ENCODE peak calls at places on chromosome 13, in four cellular contexts. One of them, this sample, is unnamed.
A peak's percentile ranks its signal among the peaks of the same experiment; 100 is the strongest.

GRCh38 chr13:37277435-37278144 is 172.1 kb upstream of the CSNK1A1L start:
- DNase-seq in HCT116: no peak
- DNase-seq in fibroblast of lung: no peak
- DNase-seq in H9: no peak
- DNase-seq in this sample: no peak

GRCh38 chr13:32881074-32881791 is 135.0 kb upstream of the KL start:
- DNase-seq in HCT116: no peak
- DNase-seq in fibroblast of lung: peak; percentile 77
- DNase-seq in H9: no peak
- DNase-seq in this sample: no peak

GRCh38 chr13:52003551-52003950 is 7.7 kb downstream of the ATP7B start:
- DNase-seq in HCT116: no peak
- DNase-seq in fibroblast of lung: no peak
- DNase-seq in H9: peak; percentile 56
- DNase-seq in this sample: no peak

GRCh38 chr13:105412171-105412570 is 1123.3 kb downstream of the EFNB2 start:
- DNase-seq in HCT116: no peak
- DNase-seq in fibroblast of lung: no peak
- DNase-seq in H9: no peak
- DNase-seq in this sample: no peak

GRCh38 chr13:109779074-109779473 is 7.3 kb downstream of the IRS2 start:
- DNase-seq in HCT116: no peak
- DNase-seq in fibroblast of lung: no peak
- DNase-seq in H9: no peak
- DNase-seq in this sample: peak; percentile 87

GRCh38 chr13:21458457-21458815 is 667 bp downstream of the ZDHHC20 start:
- DNase-seq in HCT116: no peak
- DNase-seq in fibroblast of lung: no peak
- DNase-seq in H9: peak; percentile 66
- DNase-seq in this sample: peak; percentile 63

GRCh38 chr13:103067751-103068563 is 1.7 kb upstream of the SLC10A2 start:
- DNase-seq in HCT116: no peak
- DNase-seq in fibroblast of lung: no peak
- DNase-seq in H9: peak; percentile 87
- DNase-seq in this sample: no peak

GRCh38 chr13:94617389-94618000 is 15.8 kb downstream of the GPR180 start:
- DNase-seq in HCT116: no peak
- DNase-seq in fibroblast of lung: peak; percentile 47
- DNase-seq in H9: no peak
- DNase-seq in this sample: peak; percentile 34

GRCh38 chr13:59531571-59532091 is 632.1 kb downstream of the DIAPH3 start:
- DNase-seq in HCT116: peak; percentile 6
- DNase-seq in fibroblast of lung: peak; percentile 96
- DNase-seq in H9: peak; percentile 68
- DNase-seq in this sample: peak; percentile 61

DNA sequence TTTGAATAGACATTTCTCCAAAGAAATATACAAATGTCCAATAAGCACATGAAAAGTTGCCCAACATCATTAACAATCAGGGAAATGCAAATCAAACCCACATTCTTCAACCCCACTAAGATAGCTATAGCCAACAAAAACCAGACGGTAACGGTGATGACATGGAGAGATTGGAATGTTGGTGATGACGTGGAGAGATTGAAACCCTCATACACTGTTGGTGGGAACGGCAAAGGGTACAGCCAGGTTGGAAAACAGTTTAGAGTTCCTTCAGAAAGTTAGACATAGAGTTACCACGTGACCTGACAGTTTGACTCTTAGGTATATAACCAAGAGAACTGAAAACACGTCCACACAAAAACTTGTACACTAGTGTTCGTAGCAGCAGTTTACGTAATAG is 48.1 kb downstream of the TNFRSF19 start:
- DNase-seq in HCT116: no peak
- DNase-seq in fibroblast of lung: peak; percentile 95
- DNase-seq in H9: no peak
- DNase-seq in this sample: no peak
- H3K9ac ChIP-seq in HCT116: no peak overlapping the region
- H3K9ac ChIP-seq in fibroblast of lung: no peak overlapping the region
- H3K9ac ChIP-seq in H9: no peak overlapping the region
- H3K9ac ChIP-seq in this sample: no peak overlapping the region

GRCh38 chr13:82749551-82749950 is 1132.7 kb downstream of the SLITRK1 start:
- DNase-seq in HCT116: no peak
- DNase-seq in fibroblast of lung: peak; percentile 50
- DNase-seq in H9: no peak
- DNase-seq in this sample: no peak
- H2AFZ ChIP-seq in HCT116: no peak overlapping the region
- H2AFZ ChIP-seq in fibroblast of lung: no peak overlapping the region
- H2AFZ ChIP-seq in H9: no peak overlapping the region
- H2AFZ ChIP-seq in this sample: no peak overlapping the region

GRCh38 chr13:99656843-99657506 is 155.7 kb downstream of the TM9SF2 start:
- DNase-seq in HCT116: no peak
- DNase-seq in fibroblast of lung: no peak
- DNase-seq in H9: no peak
- DNase-seq in this sample: peak; percentile 61
- H3K4me2 ChIP-seq in HCT116: no peak overlapping the region
- H3K4me2 ChIP-seq in fibroblast of lung: no peak overlapping the region
- H3K4me2 ChIP-seq in H9: peak overlapping the region; percentile 10
- H3K4me2 ChIP-seq in this sample: peak overlapping the region; percentile 62

GRCh38 chr13:50208826-50209335 is 193.6 kb downstream of the KCNRG start:
- DNase-seq in HCT116: no peak
- DNase-seq in fibroblast of lung: peak; percentile 90
- DNase-seq in H9: peak; percentile 66
- DNase-seq in this sample: peak; percentile 84
- H3K9ac ChIP-seq in HCT116: peak overlapping the region; percentile 64
- H3K9ac ChIP-seq in fibroblast of lung: no peak overlapping the region
- H3K9ac ChIP-seq in H9: no peak overlapping the region
- H3K9ac ChIP-seq in this sample: peak overlapping the region; percentile 37

GRCh38 chr13:31122544-31123260 is 39.0 kb downstream of the HSPH1 start:
- DNase-seq in HCT116: no peak
- DNase-seq in fibroblast of lung: no peak
- DNase-seq in H9: no peak
- DNase-seq in this sample: no peak
- H2AFZ ChIP-seq in HCT116: no peak overlapping the region
- H2AFZ ChIP-seq in fibroblast of lung: no peak overlapping the region
- H2AFZ ChIP-seq in H9: no peak overlapping the region
- H2AFZ ChIP-seq in this sample: no peak overlapping the region

DNA sequence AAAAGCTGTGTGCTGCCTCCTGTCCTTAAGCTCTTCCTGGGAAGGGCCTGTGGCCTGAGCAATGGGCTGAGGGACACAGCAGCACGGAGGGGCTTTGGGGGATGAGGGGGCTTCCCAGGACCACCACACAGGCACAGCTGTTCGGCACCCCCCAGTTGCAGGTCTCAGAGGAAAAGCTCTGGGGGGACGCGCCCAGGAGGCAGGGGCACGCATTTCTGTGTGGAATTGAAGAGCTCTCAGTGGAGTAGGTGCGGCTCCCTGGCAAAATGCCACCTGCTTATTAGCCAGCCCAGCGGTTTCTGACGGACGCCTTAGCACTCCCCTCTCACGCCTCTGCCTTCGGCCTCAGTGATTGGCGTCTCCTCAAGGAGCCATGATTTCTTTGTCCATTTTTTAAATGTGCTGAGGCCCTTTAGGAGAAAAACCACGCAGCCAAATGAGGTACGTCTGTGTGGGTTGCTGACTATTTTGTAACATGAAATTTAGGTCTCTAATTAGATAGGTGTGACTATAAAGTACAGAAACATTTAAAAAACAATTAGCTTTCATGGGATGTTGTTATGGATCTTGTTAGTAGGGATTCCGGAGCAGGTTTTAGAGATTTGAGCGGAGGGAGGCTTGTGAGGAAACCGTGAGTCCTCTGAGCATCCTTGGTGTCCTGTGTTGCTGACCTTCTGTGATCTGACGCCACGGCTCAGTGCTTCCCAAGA is 4.0 kb downstream of the MCF2L start:
- DNase-seq in HCT116: no peak
- DNase-seq in fibroblast of lung: no peak
- DNase-seq in H9: no peak
- DNase-seq in this sample: no peak
- H3K4me2 ChIP-seq in HCT116: no peak overlapping the region
- H3K4me2 ChIP-seq in fibroblast of lung: no peak overlapping the region
- H3K4me2 ChIP-seq in H9: no peak overlapping the region
- H3K4me2 ChIP-seq in this sample: no peak overlapping the region

DNA sequence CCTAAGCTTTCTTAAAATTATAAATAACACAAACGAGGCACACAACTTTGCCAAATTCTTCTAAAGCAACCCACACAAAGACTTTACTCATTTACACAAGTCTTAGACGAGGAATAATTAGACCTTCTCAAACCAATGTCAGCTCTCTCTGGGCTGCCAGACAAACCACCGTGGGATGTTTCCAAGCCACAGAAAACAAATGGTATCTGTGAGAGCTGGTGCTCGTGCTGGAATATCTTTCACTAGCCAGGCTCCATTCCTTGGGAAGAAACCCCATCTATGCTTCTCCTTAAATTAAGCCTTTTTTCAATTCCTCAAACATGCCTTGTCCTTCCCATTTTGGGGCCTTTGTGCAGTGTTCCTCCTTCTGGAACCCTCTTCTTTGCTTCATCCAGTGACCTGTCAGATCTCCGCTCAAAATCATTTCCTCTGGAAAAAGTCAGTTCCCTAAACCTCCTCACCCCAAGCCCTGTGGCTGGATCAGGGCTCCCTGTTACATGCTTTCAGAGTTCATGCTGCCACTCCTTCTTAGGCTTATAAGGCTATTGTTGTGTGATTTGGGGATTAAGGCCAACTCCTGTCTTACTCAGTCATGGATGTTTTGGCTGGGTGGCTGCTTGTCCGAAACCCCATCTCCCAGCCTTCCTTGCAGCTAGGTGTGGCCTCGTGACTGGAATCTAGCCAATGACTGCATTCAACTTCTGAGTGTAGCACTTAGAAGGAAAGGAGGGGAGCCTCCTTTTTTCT is 64.2 kb upstream of the GTF2F2 start:
- DNase-seq in HCT116: peak; percentile 42
- DNase-seq in fibroblast of lung: peak; percentile 72
- DNase-seq in H9: no peak
- DNase-seq in this sample: no peak
- H3K9ac ChIP-seq in HCT116: peak overlapping the region; percentile 49
- H3K9ac ChIP-seq in fibroblast of lung: no peak overlapping the region
- H3K9ac ChIP-seq in H9: no peak overlapping the region
- H3K9ac ChIP-seq in this sample: no peak overlapping the region

DNA sequence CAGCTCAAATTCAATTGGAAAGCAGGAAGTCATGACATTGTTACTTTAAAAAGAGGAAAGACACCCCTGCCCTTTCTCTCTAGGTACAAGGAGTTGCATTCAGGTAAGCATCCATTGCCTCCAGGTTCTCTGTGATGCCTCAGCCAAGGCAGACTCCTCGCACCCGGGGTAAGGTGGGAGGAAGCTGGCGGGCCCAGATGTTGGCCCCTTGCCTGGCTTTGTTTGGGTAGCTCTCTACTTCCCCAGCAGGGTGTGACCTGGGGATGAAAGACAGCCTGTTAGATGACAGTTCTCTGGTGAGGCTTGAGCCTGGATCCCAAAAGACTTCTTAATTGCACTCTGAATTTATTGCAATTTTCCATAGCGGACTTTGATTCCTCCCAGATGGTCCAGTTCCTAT is 25.6 kb downstream of the SHISA2 start:
- DNase-seq in HCT116: no peak
- DNase-seq in fibroblast of lung: no peak
- DNase-seq in H9: no peak
- DNase-seq in this sample: no peak
- H2AFZ ChIP-seq in HCT116: no peak overlapping the region
- H2AFZ ChIP-seq in fibroblast of lung: no peak overlapping the region
- H2AFZ ChIP-seq in H9: no peak overlapping the region
- H2AFZ ChIP-seq in this sample: no peak overlapping the region

This sample was measured in DND-41.